ENCODE peak calls at places on chromosomes 16 and 17, in four cellular contexts. X is fibroblast of mammary gland, F is HCT116, W is immature natural killer cell. N is an unnamed sample.

GRCh38 chr16:85781685-85782370 is 17.5 kb downstream of the EMC8 start:
- DNase-seq in X (peak; percentile 34), F (no peak), W (no peak), N (no peak)

GRCh38 chr16:14249291-14250032 is 178.3 kb downstream of the MRTFB start:
- DNase-seq in X (peak; percentile 51), F (peak; percentile 12), W (peak; percentile 31), N (peak; percentile 42)

GRCh38 chr17:27993161-27993695 is 49.2 kb upstream of the NLK start:
- DNase-seq in X (no peak), F (no peak), W (no peak), N (no peak)

GRCh38 chr17:81371910-81372760 is 23.1 kb upstream of the BAHCC1 start:
- DNase-seq in X (no peak), F (peak; percentile 35), W (no peak), N (peak; percentile 64)

GRCh38 chr16:48381201-48381600 is 4.0 kb downstream of the SIAH1 start:
- DNase-seq in X (peak; percentile 42), F (no peak), W (no peak), N (no peak)

GRCh38 chr17:538096-538973 is 176.3 kb downstream of the VPS53 start:
- DNase-seq in X (peak; percentile 10), F (no peak), W (no peak), N (no peak)

GRCh38 chr16:87924937-87925670 is 11.2 kb downstream of the CA5A start:
- DNase-seq in X (no peak), F (no peak), W (no peak), N (peak; percentile 98)

GRCh38 chr17:63041251-63041650 is 75.2 kb downstream of the TANC2 start:
- DNase-seq in X (no peak), F (no peak), W (no peak), N (no peak)

GRCh38 chr17:83062818-83063671 is 16.4 kb upstream of the METRNL start:
- DNase-seq in X (no peak), F (no peak), W (no peak), N (no peak)

GRCh38 chr17:55161935-55162555 is 102.7 kb upstream of the HLF start:
- DNase-seq in X (peak; percentile 97), F (peak; percentile 94), W (no peak), N (peak; percentile 78)

GRCh38 chr16:82071421-82071820 is 36.4 kb downstream of the HSD17B2 start:
- DNase-seq in X (no peak), F (no peak), W (no peak), N (peak; percentile 6)

GRCh38 chr17:77329741-77330531 is 189.2 kb downstream of the SEC14L1 start:
- DNase-seq in X (no peak), F (no peak), W (no peak), N (no peak)

GRCh38 chr16:76676356-76676755 is 399.2 kb downstream of the CNTNAP4 start:
- DNase-seq in X (no peak), F (no peak), W (no peak), N (peak; percentile 25)

GRCh38 chr17:71405101-71405500 is 715.7 kb upstream of the SOX9 start:
- DNase-seq in X (peak; percentile 10), F (no peak), W (no peak), N (no peak)

GRCh38 chr17:77465358-77466041 is 324.7 kb downstream of the SEC14L1 start:
- DNase-seq in X (peak; percentile 65), F (no peak), W (peak; percentile 82), N (no peak)

GRCh38 chr17:66317629-66318028 is 15.2 kb downstream of the PRKCA start:
- DNase-seq in X (no peak), F (no peak), W (no peak), N (no peak)

GRCh38 chr16:57863434-57864160 is 61.3 kb upstream of the KIFC3 start:
- DNase-seq in X (peak; percentile 79), F (peak; percentile 45), W (peak; percentile 4), N (peak; percentile 85)

GRCh38 chr16:88478115-88478514 is 25.0 kb downstream of the ZFPM1 start:
- DNase-seq in X (no peak), F (no peak), W (peak; percentile 50), N (no peak)

GRCh38 chr16:29978564-29979270 is 5.0 kb downstream of the TAOK2 start:
- DNase-seq in X (no peak), F (no peak), W (no peak), N (no peak)

GRCh38 chr16:84763629-84764028 is 56.2 kb upstream of the CRISPLD2 start:
- DNase-seq in X (no peak), F (no peak), W (no peak), N (peak; percentile 25)

GRCh38 chr17:40417258-40417608 is 463 bp downstream of the TOP2A start:
- DNase-seq in X (no peak), F (no peak), W (no peak), N (peak; percentile 70)

GRCh38 chr17:75447951-75448856 is 8.2 kb upstream of the TMEM94 start:
- DNase-seq in X (no peak), F (no peak), W (no peak), N (no peak)

GRCh38 chr16:47625115-47625567 is 164.0 kb downstream of the PHKB start:
- DNase-seq in X (no peak), F (no peak), W (no peak), N (no peak)

GRCh38 chr16:68298907-68299515 is 11.7 kb downstream of the SLC7A6OS start:
- DNase-seq in X (peak; percentile 73), F (no peak), W (no peak), N (no peak)

GRCh38 chr16:24776486-24777220 is 47.2 kb downstream of the TNRC6A start:
- DNase-seq in X (peak; percentile 97), F (no peak), W (no peak), N (no peak)

GRCh38 chr17:71472809-71473789 is 647.7 kb upstream of the SOX9 start:
- DNase-seq in X (peak; percentile 65), F (peak; percentile 86), W (no peak), N (peak; percentile 85)

GRCh38 chr17:74442670-74443515 is 11.0 kb downstream of the GPRC5C start:
- DNase-seq in X (peak; percentile 75), F (peak; percentile 89), W (peak; percentile 17), N (peak; percentile 96)

GRCh38 chr16:66653581-66654350 is 42.8 kb downstream of the CMTM4 start:
- DNase-seq in X (peak; percentile 59), F (no peak), W (no peak), N (no peak)

N was measured in DMS53.